ENCODE peak calls at places on chromosomes 16 and 17, in six cellular contexts. M, A, L, K, C and V are unnamed samples.

GRCh38 chr16:23501291-23501690 is 9.0 kb downstream of the GGA2 start:
- DNase-seq in C (no peak), A (no peak), L (no peak), M (peak; percentile 17), K (no peak), V (no peak)

GRCh38 chr16:66810391-66810790 is 9.0 kb upstream of the TERB1 start:
- DNase-seq in L (no peak), C (no peak), A (no peak), M (peak; percentile 26), K (no peak), V (no peak)

GRCh38 chr16:83513006-83513755 is 294.6 kb upstream of the HSBP1 start:
- DNase-seq in K (peak; percentile 92), A (peak; percentile 65), L (peak; percentile 46), M (peak; percentile 55), C (no peak), V (peak; percentile 85)

GRCh38 chr17:65292430-65292829 is 155.3 kb downstream of the RGS9 start:
- DNase-seq in K (peak; percentile 15), M (no peak), L (peak; percentile 29), C (no peak), A (no peak), V (no peak)

GRCh38 chr17:79631640-79632431 is 21.0 kb upstream of the RBFOX3 start:
- DNase-seq in M (no peak), L (no peak), C (no peak), A (no peak), K (no peak), V (no peak)

GRCh38 chr16:73171901-73172619 is 124.1 kb upstream of the ZFHX3 start:
- DNase-seq in M (no peak), K (no peak), L (no peak), A (no peak), C (no peak), V (no peak)

GRCh38 chr16:83365166-83365565 is 442.6 kb upstream of the HSBP1 start:
- DNase-seq in A (peak; percentile 54), L (peak; percentile 51), M (peak; percentile 25), C (no peak), K (peak; percentile 76), V (peak; percentile 60)

GRCh38 chr17:15321556-15322250 is 19.7 kb downstream of the TEKT3 start:
- DNase-seq in C (no peak), L (no peak), A (no peak), M (no peak), K (peak; percentile 60), V (peak; percentile 60)

GRCh38 chr17:63842173-63842539 is 329 bp downstream of the SMARCD2 start:
- DNase-seq in L (no peak), M (no peak), A (no peak), C (no peak), K (no peak), V (peak; percentile 9)

GRCh38 chr17:70405492-70406220 is 236.3 kb downstream of the KCNJ2 start:
- DNase-seq in K (peak; percentile 93), C (no peak), A (peak; percentile 64), M (peak; percentile 92), L (peak; percentile 88), V (peak; percentile 97)

GRCh38 chr17:51486091-51486490 is 225.7 kb downstream of the UTP18 start:
- DNase-seq in K (no peak), L (no peak), A (no peak), M (no peak), C (no peak), V (no peak)

GRCh38 chr17:32265192-32265895 is at the start of gene RHBDL3:
- DNase-seq in K (peak; percentile 39), A (no peak), M (no peak), L (no peak), C (peak; percentile 71), V (no peak)

GRCh38 chr16:53827741-53828140 is 123.8 kb downstream of the FTO start:
- DNase-seq in L (peak; percentile 11), A (no peak), K (no peak), C (no peak), M (no peak), V (no peak)

GRCh38 chr16:85610446-85611204 is 2.5 kb upstream of the GSE1 start:
- DNase-seq in C (no peak), L (peak; percentile 74), K (peak; percentile 97), A (peak; percentile 29), M (peak; percentile 83), V (peak; percentile 53)

GRCh38 chr16:6146874-6147425 is 1049.4 kb upstream of the EEF2KMT start:
- DNase-seq in L (no peak), K (no peak), C (no peak), M (no peak), A (no peak), V (no peak)

GRCh38 chr16:28491970-28492474 is at the start of gene CLN3:
- DNase-seq in M (peak; percentile 93), L (peak; percentile 97), A (peak; percentile 80), C (peak; percentile 95), K (peak; percentile 97), V (peak; percentile 94)

GRCh38 chr17:4941027-4941610 is 1.1 kb downstream of the RNF167 start:
- DNase-seq in M (no peak), C (no peak), L (no peak), A (no peak), K (no peak), V (no peak)

GRCh38 chr16:23640959-23641765 is at the start of the genes DCTN5 and PALB2:
- DNase-seq in A (peak; percentile 76), M (peak; percentile 95), L (peak; percentile 94), C (peak; percentile 75), K (peak; percentile 99), V (peak; percentile 88)

GRCh38 chr17:40980594-40980993 is 3.5 kb downstream of the KRT40 start:
- DNase-seq in M (no peak), A (no peak), K (no peak), C (no peak), L (peak; percentile 1), V (peak; percentile 40)

GRCh38 chr16:59684911-59685310 is 950.8 kb upstream of the GOT2 start:
- DNase-seq in L (no peak), A (no peak), C (no peak), M (peak; percentile 4), K (no peak), V (peak; percentile 56)

GRCh38 chr17:41967141-41967920 is 736 bp downstream of the CNP start:
- DNase-seq in L (no peak), A (no peak), M (no peak), K (peak; percentile 58), C (no peak), V (no peak)

GRCh38 chr16:3668626-3669025 is 14.1 kb downstream of the DNASE1 start:
- DNase-seq in M (no peak), A (no peak), K (no peak), L (no peak), C (no peak), V (no peak)

GRCh38 chr16:67246081-67246944 is 968 bp downstream of the FHOD1 start:
- DNase-seq in M (peak; percentile 82), C (peak; percentile 34), A (peak; percentile 52), K (peak; percentile 90), L (peak; percentile 87), V (peak; percentile 82)

GRCh38 chr16:81036751-81037350 is 1.2 kb downstream of the ATMIN start:
- DNase-seq in K (peak; percentile 66), L (peak; percentile 5), M (peak; percentile 9), A (no peak), C (no peak), V (no peak)